ENCODE peak calls at places on chromosome 5, in eight cellular contexts. One of them, this sample, is unnamed. For H3K4me1, the result is how much of the 10 kb centered on the place peaks cover.

GRCh38 chr5:160802567-160802966 is 49.4 kb downstream of the ATP10B start:
- DNase-seq in fibroblast of lung: no peak
- DNase-seq in Peyer's patch: no peak
- DNase-seq in cardiac muscle cell: no peak
- DNase-seq in IMR-90: no peak
- DNase-seq in A673: no peak
- DNase-seq in tibial artery: no peak
- DNase-seq in CD4-positive, CD25-positive, alpha-beta regulatory T cell: no peak
- DNase-seq in this sample: no peak

GRCh38 chr5:75617746-75618352 is 6.6 kb downstream of the ANKDD1B start:
- DNase-seq in fibroblast of lung: peak
- DNase-seq in Peyer's patch: no peak
- DNase-seq in cardiac muscle cell: peak
- DNase-seq in IMR-90: no peak
- DNase-seq in A673: no peak
- DNase-seq in tibial artery: no peak
- DNase-seq in CD4-positive, CD25-positive, alpha-beta regulatory T cell: no peak
- DNase-seq in this sample: no peak

GRCh38 chr5:102910240-102911226 is 155.4 kb downstream of the PAM start:
- DNase-seq in fibroblast of lung: peak
- DNase-seq in Peyer's patch: no peak
- DNase-seq in cardiac muscle cell: no peak
- DNase-seq in IMR-90: peak
- DNase-seq in A673: peak
- DNase-seq in tibial artery: no peak
- DNase-seq in CD4-positive, CD25-positive, alpha-beta regulatory T cell: no peak
- DNase-seq in this sample: no peak

GRCh38 chr5:37717613-37718431 is 122.0 kb downstream of the GDNF start:
- DNase-seq in fibroblast of lung: peak
- DNase-seq in Peyer's patch: no peak
- DNase-seq in cardiac muscle cell: peak
- DNase-seq in IMR-90: peak
- DNase-seq in A673: peak
- DNase-seq in tibial artery: no peak
- DNase-seq in CD4-positive, CD25-positive, alpha-beta regulatory T cell: no peak
- DNase-seq in this sample: peak

GRCh38 chr5:35771839-35772238 is 84.9 kb upstream of the IL7R start:
- DNase-seq in fibroblast of lung: no peak
- DNase-seq in Peyer's patch: no peak
- DNase-seq in cardiac muscle cell: no peak
- DNase-seq in IMR-90: no peak
- DNase-seq in A673: no peak
- DNase-seq in tibial artery: no peak
- DNase-seq in CD4-positive, CD25-positive, alpha-beta regulatory T cell: no peak
- DNase-seq in this sample: no peak

GRCh38 chr5:55533806-55534435 is 843 bp downstream of the PLPP1 start:
- DNase-seq in fibroblast of lung: peak
- DNase-seq in Peyer's patch: no peak
- DNase-seq in cardiac muscle cell: peak
- DNase-seq in IMR-90: peak
- DNase-seq in A673: peak
- DNase-seq in tibial artery: peak
- DNase-seq in CD4-positive, CD25-positive, alpha-beta regulatory T cell: no peak
- DNase-seq in this sample: peak

GRCh38 chr5:73280821-73281746 is 108.1 kb downstream of the TMEM174 start:
- DNase-seq in fibroblast of lung: peak
- DNase-seq in Peyer's patch: no peak
- DNase-seq in cardiac muscle cell: peak
- DNase-seq in IMR-90: peak
- DNase-seq in A673: peak
- DNase-seq in tibial artery: peak
- DNase-seq in CD4-positive, CD25-positive, alpha-beta regulatory T cell: no peak
- DNase-seq in this sample: no peak

GRCh38 chr5:108430931-108431608 is 49.2 kb upstream of the FBXL17 start:
- DNase-seq in fibroblast of lung: peak
- DNase-seq in Peyer's patch: no peak
- DNase-seq in cardiac muscle cell: no peak
- DNase-seq in IMR-90: peak
- DNase-seq in A673: no peak
- DNase-seq in tibial artery: no peak
- DNase-seq in CD4-positive, CD25-positive, alpha-beta regulatory T cell: no peak
- DNase-seq in this sample: no peak

GRCh38 chr5:98773214-98773463 is 324 bp upstream of the RGMB start:
- DNase-seq in fibroblast of lung: no peak
- DNase-seq in Peyer's patch: no peak
- DNase-seq in cardiac muscle cell: no peak
- DNase-seq in IMR-90: no peak
- DNase-seq in A673: no peak
- DNase-seq in tibial artery: no peak
- DNase-seq in CD4-positive, CD25-positive, alpha-beta regulatory T cell: no peak
- DNase-seq in this sample: no peak
- H3K4me1 ChIP-seq in fibroblast of lung: under half
- H3K4me1 ChIP-seq in Peyer's patch: under half
- H3K4me1 ChIP-seq in cardiac muscle cell: under half
- H3K4me1 ChIP-seq in IMR-90: under half
- H3K4me1 ChIP-seq in A673: under half
- H3K4me1 ChIP-seq in tibial artery: under half
- H3K4me1 ChIP-seq in CD4-positive, CD25-positive, alpha-beta regulatory T cell: half or more
- H3K4me1 ChIP-seq in this sample: under half

DNA sequence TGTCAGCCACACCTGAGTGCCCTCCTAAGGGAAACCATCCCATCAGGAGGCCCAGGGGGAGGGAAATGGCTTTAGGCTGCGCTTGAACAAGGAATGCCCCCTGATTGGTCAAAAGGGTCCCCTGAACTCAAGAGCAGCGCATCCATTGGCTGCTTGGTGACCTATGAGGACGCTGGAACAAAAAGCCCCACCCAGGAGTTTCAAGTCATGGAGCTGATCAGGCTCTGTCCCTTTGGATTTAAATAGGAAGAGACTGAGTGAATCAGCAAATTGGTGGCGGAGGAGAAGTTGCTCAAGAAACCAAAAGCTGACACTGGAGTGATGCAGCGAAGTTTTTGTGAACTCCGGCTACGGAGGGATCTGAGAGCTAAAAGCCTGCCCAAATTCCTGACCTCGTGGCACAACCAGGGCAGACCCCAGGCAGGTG is 66.7 kb downstream of the SMIM23 start:
- DNase-seq in fibroblast of lung: no peak
- DNase-seq in Peyer's patch: no peak
- DNase-seq in cardiac muscle cell: no peak
- DNase-seq in IMR-90: no peak
- DNase-seq in A673: peak
- DNase-seq in tibial artery: no peak
- DNase-seq in CD4-positive, CD25-positive, alpha-beta regulatory T cell: no peak
- DNase-seq in this sample: no peak
- H3K4me1 ChIP-seq in fibroblast of lung: under half
- H3K4me1 ChIP-seq in Peyer's patch: under half
- H3K4me1 ChIP-seq in cardiac muscle cell: under half
- H3K4me1 ChIP-seq in IMR-90: under half
- H3K4me1 ChIP-seq in A673: under half
- H3K4me1 ChIP-seq in tibial artery: under half
- H3K4me1 ChIP-seq in CD4-positive, CD25-positive, alpha-beta regulatory T cell: under half
- H3K4me1 ChIP-seq in this sample: under half

DNA sequence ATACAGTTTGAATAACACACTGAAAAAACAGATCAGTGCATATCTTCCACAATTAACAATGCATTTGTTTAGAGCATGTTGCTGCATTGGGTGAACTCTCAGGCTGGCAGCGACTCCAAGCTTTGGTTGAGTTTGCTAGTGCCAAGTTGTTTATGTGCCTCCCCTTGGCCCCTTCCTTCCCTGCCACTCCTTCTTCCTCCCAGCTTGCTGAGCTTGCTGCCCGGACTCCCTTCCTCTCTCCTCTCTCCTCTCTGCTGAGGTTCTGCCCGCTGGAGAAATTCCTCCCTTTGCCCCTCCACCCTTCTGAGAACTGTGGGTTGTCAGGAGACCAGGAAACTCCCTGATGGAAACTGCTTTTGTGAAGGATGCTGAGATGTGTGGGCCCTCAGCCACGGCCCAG is 247.3 kb downstream of the PDZD2 start:
- DNase-seq in fibroblast of lung: no peak
- DNase-seq in Peyer's patch: no peak
- DNase-seq in cardiac muscle cell: no peak
- DNase-seq in IMR-90: no peak
- DNase-seq in A673: no peak
- DNase-seq in tibial artery: no peak
- DNase-seq in CD4-positive, CD25-positive, alpha-beta regulatory T cell: no peak
- DNase-seq in this sample: no peak
- H3K4me1 ChIP-seq in fibroblast of lung: under half
- H3K4me1 ChIP-seq in Peyer's patch: under half
- H3K4me1 ChIP-seq in cardiac muscle cell: under half
- H3K4me1 ChIP-seq in IMR-90: under half
- H3K4me1 ChIP-seq in A673: under half
- H3K4me1 ChIP-seq in tibial artery: under half
- H3K4me1 ChIP-seq in CD4-positive, CD25-positive, alpha-beta regulatory T cell: under half
- H3K4me1 ChIP-seq in this sample: under half

GRCh38 chr5:140324041-140324833 is 21.3 kb upstream of the PFDN1 start:
- DNase-seq in fibroblast of lung: peak
- DNase-seq in Peyer's patch: no peak
- DNase-seq in cardiac muscle cell: no peak
- DNase-seq in IMR-90: peak
- DNase-seq in A673: no peak
- DNase-seq in tibial artery: no peak
- DNase-seq in CD4-positive, CD25-positive, alpha-beta regulatory T cell: no peak
- DNase-seq in this sample: no peak
- H3K4me1 ChIP-seq in fibroblast of lung: under half
- H3K4me1 ChIP-seq in Peyer's patch: under half
- H3K4me1 ChIP-seq in cardiac muscle cell: under half
- H3K4me1 ChIP-seq in IMR-90: under half
- H3K4me1 ChIP-seq in A673: under half
- H3K4me1 ChIP-seq in tibial artery: under half
- H3K4me1 ChIP-seq in CD4-positive, CD25-positive, alpha-beta regulatory T cell: under half
- H3K4me1 ChIP-seq in this sample: under half

GRCh38 chr5:116494784-116495480 is 79.7 kb downstream of the SEMA6A start:
- DNase-seq in fibroblast of lung: peak
- DNase-seq in Peyer's patch: no peak
- DNase-seq in cardiac muscle cell: no peak
- DNase-seq in IMR-90: no peak
- DNase-seq in A673: no peak
- DNase-seq in tibial artery: no peak
- DNase-seq in CD4-positive, CD25-positive, alpha-beta regulatory T cell: no peak
- DNase-seq in this sample: no peak
- H3K4me1 ChIP-seq in fibroblast of lung: under half
- H3K4me1 ChIP-seq in Peyer's patch: under half
- H3K4me1 ChIP-seq in cardiac muscle cell: under half
- H3K4me1 ChIP-seq in IMR-90: under half
- H3K4me1 ChIP-seq in A673: under half
- H3K4me1 ChIP-seq in tibial artery: under half
- H3K4me1 ChIP-seq in CD4-positive, CD25-positive, alpha-beta regulatory T cell: under half
- H3K4me1 ChIP-seq in this sample: under half

GRCh38 chr5:134555889-134556311 is 30.4 kb downstream of the JADE2 start:
- DNase-seq in fibroblast of lung: peak
- DNase-seq in Peyer's patch: peak
- DNase-seq in cardiac muscle cell: peak
- DNase-seq in IMR-90: peak
- DNase-seq in A673: peak
- DNase-seq in tibial artery: peak
- DNase-seq in CD4-positive, CD25-positive, alpha-beta regulatory T cell: peak
- DNase-seq in this sample: no peak

GRCh38 chr5:134552301-134552700 is 26.8 kb downstream of the JADE2 start:
- DNase-seq in fibroblast of lung: peak
- DNase-seq in Peyer's patch: no peak
- DNase-seq in cardiac muscle cell: peak
- DNase-seq in IMR-90: peak
- DNase-seq in A673: no peak
- DNase-seq in tibial artery: peak
- DNase-seq in CD4-positive, CD25-positive, alpha-beta regulatory T cell: no peak
- DNase-seq in this sample: no peak

GRCh38 chr5:134555223-134555790 is 29.8 kb downstream of the JADE2 start:
- DNase-seq in fibroblast of lung: no peak
- DNase-seq in Peyer's patch: no peak
- DNase-seq in cardiac muscle cell: no peak
- DNase-seq in IMR-90: no peak
- DNase-seq in A673: no peak
- DNase-seq in tibial artery: no peak
- DNase-seq in CD4-positive, CD25-positive, alpha-beta regulatory T cell: no peak
- DNase-seq in this sample: no peak

GRCh38 chr5:134553816-134554215 is 28.3 kb downstream of the JADE2 start:
- DNase-seq in fibroblast of lung: no peak
- DNase-seq in Peyer's patch: no peak
- DNase-seq in cardiac muscle cell: peak
- DNase-seq in IMR-90: peak
- DNase-seq in A673: no peak
- DNase-seq in tibial artery: no peak
- DNase-seq in CD4-positive, CD25-positive, alpha-beta regulatory T cell: no peak
- DNase-seq in this sample: no peak

GRCh38 chr5:134554319-134555222 is 29.1 kb downstream of the JADE2 start:
- DNase-seq in fibroblast of lung: peak
- DNase-seq in Peyer's patch: peak
- DNase-seq in cardiac muscle cell: peak
- DNase-seq in IMR-90: peak
- DNase-seq in A673: peak
- DNase-seq in tibial artery: peak
- DNase-seq in CD4-positive, CD25-positive, alpha-beta regulatory T cell: peak
- DNase-seq in this sample: no peak
- H3K4me1 ChIP-seq in fibroblast of lung: half or more
- H3K4me1 ChIP-seq in Peyer's patch: under half
- H3K4me1 ChIP-seq in cardiac muscle cell: under half
- H3K4me1 ChIP-seq in IMR-90: half or more
- H3K4me1 ChIP-seq in A673: under half
- H3K4me1 ChIP-seq in tibial artery: under half
- H3K4me1 ChIP-seq in CD4-positive, CD25-positive, alpha-beta regulatory T cell: under half
- H3K4me1 ChIP-seq in this sample: under half

DNA sequence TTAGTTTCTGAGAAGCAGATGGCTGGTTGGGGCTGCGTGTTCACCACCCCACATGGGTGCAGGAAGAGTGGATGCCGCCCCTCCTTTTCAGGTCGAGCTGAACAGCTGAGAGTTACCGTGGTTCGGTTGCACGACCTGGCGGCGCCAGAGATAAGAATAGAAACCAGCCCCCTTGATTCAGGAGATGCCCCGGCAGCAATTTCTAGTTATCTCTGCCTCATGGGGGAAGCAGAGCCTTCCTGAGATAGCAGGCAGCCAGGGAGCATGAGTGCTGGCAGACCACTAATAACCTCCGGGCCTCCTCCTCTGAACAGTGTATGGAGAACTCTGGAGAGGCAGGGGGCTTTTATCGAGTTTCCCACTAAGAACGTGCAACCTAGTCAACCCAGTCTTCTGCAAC is 177.8 kb downstream of the NSG2 start:
- DNase-seq in fibroblast of lung: no peak
- DNase-seq in Peyer's patch: no peak
- DNase-seq in cardiac muscle cell: no peak
- DNase-seq in IMR-90: no peak
- DNase-seq in A673: no peak
- DNase-seq in tibial artery: no peak
- DNase-seq in CD4-positive, CD25-positive, alpha-beta regulatory T cell: no peak
- DNase-seq in this sample: no peak
- H3K4me1 ChIP-seq in fibroblast of lung: under half
- H3K4me1 ChIP-seq in Peyer's patch: under half
- H3K4me1 ChIP-seq in cardiac muscle cell: under half
- H3K4me1 ChIP-seq in IMR-90: under half
- H3K4me1 ChIP-seq in A673: under half
- H3K4me1 ChIP-seq in tibial artery: under half
- H3K4me1 ChIP-seq in CD4-positive, CD25-positive, alpha-beta regulatory T cell: under half
- H3K4me1 ChIP-seq in this sample: under half